ENCODE peak calls at places on chromosome X, in four cellular contexts. J is IMR-90; F is CD4-positive, alpha-beta memory T cell; O is CD8-positive, alpha-beta memory T cell. X is an unnamed sample.

GRCh38 chrX:133081990-133082389 is 14.9 kb downstream of the USP26 start:
- DNase-seq in J (no peak), O (no peak), F (no peak), X (peak)

GRCh38 chrX:2320580-2321327 is 180.0 kb downstream of the DHRSX start:
- DNase-seq in J (peak), O (no peak), F (no peak), X (no peak)

GRCh38 chrX:1500701-1501624 is 36.0 kb downstream of the P2RY8 start:
- DNase-seq in O (peak), F (peak), J (no peak), X (peak)

GRCh38 chrX:150873616-150874015 is 24.9 kb downstream of the CD99L2 start:
- DNase-seq in J (peak), O (no peak), F (no peak), X (no peak)

GRCh38 chrX:552496-552895 is 78.1 kb upstream of the SHOX start:
- DNase-seq in J (no peak), O (no peak), F (no peak), X (no peak)

GRCh38 chrX:154040307-154040756 is 20.6 kb upstream of the IRAK1 start:
- DNase-seq in O (no peak), J (peak), F (no peak), X (no peak)

GRCh38 chrX:57528670-57529255 is 63.0 kb upstream of the ZXDB start:
- DNase-seq in F (peak), J (peak), O (no peak), X (peak)

GRCh38 chrX:112844250-112844649 is 3.6 kb upstream of the AMOT start:
- DNase-seq in F (no peak), O (no peak), J (peak), X (no peak)

GRCh38 chrX:128929281-128930057 is 593.8 kb downstream of the SMARCA1 start:
- DNase-seq in J (no peak), O (no peak), F (no peak), X (no peak)

GRCh38 chrX:46649421-46650260 is 76.1 kb downstream of the CHST7 start:
- DNase-seq in F (no peak), J (peak), O (no peak), X (peak)
- H3K4me3 ChIP-seq in F (no peak), J (no peak), O (no peak), X (no peak)

GRCh38 chrX:11040405-11040804 is 70.7 kb upstream of the HCCS start:
- DNase-seq in J (no peak), F (no peak), O (no peak), X (no peak)
- H3K4me3 ChIP-seq in J (no peak), F (no peak), O (no peak), X (no peak)

GRCh38 chrX:69021561-69021960 is 143.7 kb downstream of the PJA1 start:
- DNase-seq in F (no peak), O (no peak), J (no peak), X (no peak)

GRCh38 chrX:69018416-69019072 is 146.7 kb downstream of the PJA1 start:
- DNase-seq in F (no peak), O (no peak), J (no peak), X (no peak)

GRCh38 chrX:69020316-69020715 is 144.9 kb downstream of the PJA1 start:
- DNase-seq in F (no peak), J (no peak), O (no peak), X (no peak)

GRCh38 chrX:69021095-69021494 is 144.2 kb downstream of the PJA1 start:
- DNase-seq in F (no peak), O (no peak), J (no peak), X (no peak)

DNA sequence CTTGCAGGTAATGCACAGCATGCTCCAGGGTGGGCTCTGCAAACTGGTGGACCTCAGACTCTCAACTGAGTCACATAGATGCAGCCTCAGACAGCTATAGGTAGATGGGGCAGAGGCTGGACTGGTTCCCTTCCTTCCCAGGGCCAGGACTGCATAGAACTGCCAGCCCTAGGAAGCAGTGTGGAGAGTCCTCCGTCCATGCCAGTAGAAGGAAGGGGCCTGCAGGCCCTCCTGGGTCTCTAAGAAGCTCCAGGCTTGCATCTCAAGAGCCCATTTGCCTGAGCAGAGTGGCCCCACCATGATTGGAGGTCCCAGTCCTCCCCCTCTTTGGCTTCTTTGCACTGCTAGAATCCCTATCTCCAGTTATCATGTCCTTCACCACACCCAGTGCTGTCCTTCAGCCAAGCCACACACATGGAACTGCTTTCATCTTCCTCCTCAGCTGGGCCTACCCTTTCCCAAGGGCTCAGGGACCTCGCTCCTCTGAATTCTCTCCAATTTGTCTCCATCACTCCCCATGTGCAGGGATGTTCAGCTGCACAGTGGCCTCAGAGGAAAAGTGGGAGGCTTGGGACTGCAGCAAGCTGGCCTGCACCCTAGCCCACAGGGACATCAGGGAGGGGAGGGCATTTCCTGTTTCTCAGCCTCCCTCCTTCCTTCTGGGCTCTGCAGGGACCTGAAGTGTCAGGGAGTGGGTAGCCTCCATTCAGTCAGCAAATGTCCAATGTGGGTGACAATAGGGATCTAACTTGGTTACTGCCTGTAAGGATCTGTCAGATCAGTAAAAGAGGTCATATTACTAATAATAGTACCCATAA is 146.0 kb downstream of the PJA1 start:
- DNase-seq in J (no peak), F (no peak), O (no peak), X (no peak)
- H3K4me3 ChIP-seq in J (no peak), F (no peak), O (no peak), X (no peak)

DNA sequence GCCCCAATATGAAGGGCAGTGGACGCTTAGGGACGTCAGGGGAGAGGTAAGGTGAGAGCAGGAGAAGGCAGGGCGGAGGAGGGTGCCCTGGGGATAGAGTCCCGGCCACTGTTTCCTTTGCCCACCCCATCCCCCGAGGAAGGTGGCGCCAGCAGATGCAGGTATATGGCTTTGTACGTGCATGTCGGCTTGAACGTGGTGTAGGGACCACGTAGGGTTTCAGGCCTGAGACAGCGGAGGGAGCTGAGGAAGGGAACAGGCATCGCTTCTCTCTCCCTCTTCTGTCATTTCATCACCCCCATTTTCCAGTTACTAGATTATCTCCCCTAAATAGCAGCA is 97.9 kb downstream of the PHKA2 start:
- DNase-seq in O (peak), F (peak), J (no peak), X (no peak)
- H3K4me3 ChIP-seq in O (peak), F (peak), J (no peak), X (no peak)

GRCh38 chrX:73398185-73398914 is 48.5 kb upstream of the CDX4 start:
- DNase-seq in F (no peak), O (no peak), J (no peak), X (no peak)

GRCh38 chrX:73400136-73400748 is 46.6 kb upstream of the CDX4 start:
- DNase-seq in F (no peak), J (no peak), O (no peak), X (no peak)

DNA sequence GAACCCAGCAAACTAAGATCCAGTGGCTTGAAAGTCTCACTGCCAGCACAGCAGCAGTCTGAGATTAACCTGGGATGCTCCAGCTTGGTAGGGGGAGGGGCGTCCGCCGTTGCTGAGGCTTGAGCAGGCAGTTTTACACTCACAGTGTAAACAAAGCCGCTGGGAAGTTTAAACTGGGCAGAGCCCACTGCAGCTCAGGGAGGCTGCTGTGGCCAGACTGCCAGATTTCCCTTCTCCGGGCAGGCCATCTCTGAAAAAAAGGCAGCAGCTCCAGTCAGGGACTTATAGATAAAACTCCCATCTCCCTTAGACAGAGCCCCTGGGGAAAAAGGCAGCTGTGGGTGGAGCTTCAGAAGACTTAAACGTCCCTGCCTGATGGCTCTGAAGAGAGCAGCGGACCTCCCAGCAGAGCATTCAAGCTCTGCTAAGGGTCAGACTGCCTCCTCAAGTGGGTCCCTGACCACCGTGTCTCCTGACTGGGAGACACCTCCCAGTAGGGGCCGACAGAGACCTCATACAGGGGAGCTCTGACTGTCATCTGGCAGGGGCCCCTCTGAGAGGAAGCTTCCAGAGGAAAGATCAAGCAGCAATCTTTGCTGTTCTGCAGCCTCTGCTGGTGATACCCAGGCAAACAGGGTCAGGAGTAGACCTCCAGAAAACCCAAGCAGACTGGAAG is 45.1 kb upstream of the CDX4 start:
- DNase-seq in J (no peak), F (no peak), O (no peak), X (no peak)
- H3K4me3 ChIP-seq in J (no peak), F (no peak), O (no peak), X (no peak)

DNA sequence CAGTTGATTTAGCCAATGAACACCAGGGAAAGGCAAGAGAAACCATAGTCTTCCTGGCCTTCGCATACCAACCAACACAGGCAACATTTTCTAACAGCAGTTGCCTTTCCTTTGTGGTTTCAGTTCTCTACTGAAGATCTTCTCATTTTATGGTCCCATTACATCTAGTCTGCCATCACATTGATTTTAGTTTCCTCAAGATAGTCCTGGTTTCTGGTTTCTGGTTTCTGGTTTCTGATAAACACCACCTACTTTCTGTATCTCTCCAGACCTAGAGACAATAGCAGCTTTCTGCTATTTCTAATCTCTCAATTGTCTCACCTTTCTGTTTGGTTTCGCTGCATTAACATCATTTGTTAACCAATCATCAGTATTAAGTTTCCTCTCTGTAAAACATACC is 646.3 kb upstream of the SPANXN1 start:
- DNase-seq in O (no peak), F (no peak), J (no peak), X (no peak)
- H3K4me3 ChIP-seq in O (no peak), F (no peak), J (no peak), X (no peak)